ENCODE peak calls at places on chromosomes 13 and 19, in ten cellular contexts. U, Q, Z, E, H, W, P, Y, T and X are unnamed samples.

GRCh38 chr19:41323430-41324125 is 13.6 kb downstream of the CCDC97 start:
- DNase-seq in E (peak), T (no peak), Q (peak), Y (peak), H (no peak), Z (no peak), W (no peak), P (peak), U (no peak), X (no peak)

GRCh38 chr13:52454459-52454824 is 836 bp upstream of the CKAP2 start:
- DNase-seq in E (no peak), Z (no peak), Q (peak), T (no peak), W (peak), Y (no peak), P (no peak), H (peak), U (no peak), X (no peak)

GRCh38 chr13:60329221-60329983 is 67.6 kb upstream of the TDRD3 start:
- DNase-seq in Y (no peak), T (no peak), P (no peak), Q (peak), H (peak), U (no peak), E (no peak), Z (peak), W (peak), X (peak)

GRCh38 chr13:63110431-63110830 is 1694.8 kb upstream of the PCDH20 start:
- DNase-seq in U (no peak), H (no peak), T (no peak), W (no peak), E (no peak), Z (no peak), Q (no peak), Y (no peak), P (no peak), X (no peak)

GRCh38 chr19:50759886-50760285 is 10.4 kb upstream of the GPR32 start:
- DNase-seq in Z (no peak), Q (peak), E (no peak), W (no peak), P (no peak), T (no peak), U (no peak), H (no peak), Y (no peak), X (no peak)

GRCh38 chr13:98994896-98995295 is 17.0 kb upstream of the DOCK9 start:
- DNase-seq in U (no peak), Y (no peak), Z (no peak), H (peak), P (no peak), W (no peak), E (no peak), Q (no peak), T (no peak), X (no peak)

GRCh38 chr13:80336335-80336734 is 4.6 kb downstream of the SPRY2 start:
- DNase-seq in H (no peak), E (no peak), W (no peak), Q (peak), P (no peak), Y (no peak), T (no peak), Z (no peak), U (no peak), X (no peak)

GRCh38 chr13:112894673-112895481 is 74.1 kb upstream of the MCF2L start:
- DNase-seq in P (no peak), U (no peak), W (peak), H (no peak), E (no peak), Z (peak), Q (no peak), Y (no peak), T (no peak), X (no peak)

GRCh38 chr13:70732611-70733010 is 624.4 kb upstream of the KLHL1 start:
- DNase-seq in Y (no peak), U (no peak), T (no peak), W (no peak), Z (no peak), P (no peak), E (no peak), H (peak), Q (no peak), X (peak)

GRCh38 chr19:35117017-35117570 is 1.5 kb downstream of the FXYD3 start:
- DNase-seq in E (no peak), W (no peak), Q (no peak), P (no peak), Y (no peak), H (no peak), U (no peak), T (no peak), Z (no peak), X (no peak)

GRCh38 chr13:75635621-75636338 is at the start of gene LMO7:
- DNase-seq in U (no peak), Y (no peak), H (no peak), E (peak), Q (peak), W (peak), Z (peak), P (peak), T (peak), X (no peak)

GRCh38 chr19:38977445-38978314 is 2.1 kb upstream of the FBXO17 start:
- DNase-seq in T (no peak), Q (peak), Z (no peak), Y (no peak), W (no peak), U (no peak), P (no peak), E (no peak), H (no peak), X (no peak)

GRCh38 chr13:92196566-92197256 is 798.3 kb downstream of the GPC5 start:
- DNase-seq in T (no peak), Y (no peak), Q (peak), Z (no peak), U (no peak), H (no peak), P (no peak), W (no peak), E (no peak), X (peak)

GRCh38 chr13:49421391-49421790 is 22.5 kb downstream of the CAB39L start:
- DNase-seq in H (no peak), P (no peak), W (peak), Y (no peak), Z (peak), E (no peak), T (no peak), Q (peak), U (no peak), X (no peak)

GRCh38 chr19:48629599-48630288 is 7.4 kb downstream of the DBP start:
- DNase-seq in W (peak), Z (peak), Y (no peak), P (peak), Q (peak), U (no peak), E (peak), T (no peak), H (no peak), X (no peak)

GRCh38 chr19:13034636-13035035 is 39.4 kb downstream of the NFIX start:
- DNase-seq in T (no peak), P (peak), Z (no peak), E (no peak), H (no peak), Q (no peak), Y (no peak), U (no peak), W (no peak), X (no peak)

GRCh38 chr13:46572758-46573384 is 19.9 kb downstream of the LRCH1 start:
- DNase-seq in Z (no peak), H (no peak), P (no peak), Q (no peak), W (no peak), T (no peak), U (no peak), Y (no peak), E (no peak), X (no peak)

GRCh38 chr13:79403113-79403512 is 2.9 kb downstream of the RBM26 start:
- DNase-seq in U (no peak), Q (no peak), W (no peak), T (no peak), Y (no peak), Z (no peak), H (no peak), P (no peak), E (no peak), X (no peak)

GRCh38 chr13:101869553-101869952 is 417.1 kb downstream of the ITGBL1 start:
- DNase-seq in Z (no peak), H (no peak), U (no peak), Y (no peak), W (no peak), P (no peak), Q (no peak), T (no peak), E (no peak), X (no peak)

GRCh38 chr13:23799945-23800344 is 89.3 kb downstream of the MIPEP start:
- DNase-seq in Z (no peak), U (no peak), T (no peak), Y (no peak), W (no peak), Q (peak), H (no peak), E (no peak), P (no peak), X (no peak)

GRCh38 chr19:15634105-15634504 is 6.6 kb upstream of the CYP4F3 start:
- DNase-seq in Q (no peak), Y (no peak), E (no peak), U (no peak), W (no peak), T (no peak), Z (no peak), P (no peak), H (no peak), X (no peak)

GRCh38 chr13:74148437-74148836 is 14.2 kb upstream of the KLF12 start:
- DNase-seq in W (no peak), E (no peak), H (no peak), Q (no peak), U (no peak), Y (no peak), T (no peak), Z (no peak), P (no peak), X (no peak)

GRCh38 chr13:60463787-60464186 is 66.8 kb downstream of the TDRD3 start:
- DNase-seq in E (no peak), Q (no peak), Y (no peak), W (no peak), H (no peak), U (no peak), Z (no peak), T (no peak), P (no peak), X (no peak)

GRCh38 chr13:101473458-101473857 is 21.0 kb downstream of the ITGBL1 start:
- DNase-seq in T (peak), H (no peak), U (no peak), Q (peak), Y (no peak), E (no peak), Z (no peak), P (peak), W (no peak), X (no peak)